ENCODE peak calls at places on chromosome 17, in eight cellular contexts. Y is MCF 10A, I is GM23338, C is PC-9, Z is AG10803, B is Calu3, U is AG04449, D is WTC11. F is an unnamed sample.

GRCh38 chr17:70070297-70071027 is 4.6 kb upstream of the KCNJ16 start:
- DNase-seq in Y (no peak), I (no peak), C (no peak), Z (peak), B (no peak), U (no peak), D (no peak), F (no peak)

GRCh38 chr17:835263-835662 is 53.1 kb downstream of the MRM3 start:
- DNase-seq in Y (no peak), I (peak), C (no peak), Z (peak), B (peak), U (peak), D (no peak), F (no peak)

GRCh38 chr17:78040561-78041400 is 82.3 kb downstream of the TNRC6C start:
- DNase-seq in Y (peak), I (peak), C (no peak), Z (peak), B (peak), U (no peak), D (no peak), F (no peak)

GRCh38 chr17:81821603-81822311 is 11.3 kb downstream of the MCRIP1 start:
- DNase-seq in Y (peak), I (peak), C (no peak), Z (peak), B (peak), U (no peak), D (peak), F (no peak)

GRCh38 chr17:7383742-7384488 is 3.0 kb downstream of the TNK1 start:
- DNase-seq in Y (no peak), I (peak), C (no peak), Z (no peak), B (no peak), U (no peak), D (peak), F (peak)

GRCh38 chr17:32490101-32490482 is 3.3 kb downstream of the CDK5R1 start:
- DNase-seq in Y (no peak), I (peak), C (no peak), Z (no peak), B (no peak), U (no peak), D (no peak), F (no peak)

GRCh38 chr17:37506678-37507077 is 17.0 kb downstream of the DUSP14 start:
- DNase-seq in Y (peak), I (peak), C (no peak), Z (no peak), B (peak), U (no peak), D (peak), F (no peak)

GRCh38 chr17:27975146-27976011 is 67.1 kb upstream of the NLK start:
- DNase-seq in Y (peak), I (no peak), C (no peak), Z (no peak), B (no peak), U (no peak), D (no peak), F (no peak)

GRCh38 chr17:79981661-79982101 is 54.0 kb downstream of the TBC1D16 start:
- DNase-seq in Y (no peak), I (no peak), C (no peak), Z (no peak), B (no peak), U (no peak), D (peak), F (no peak)

GRCh38 chr17:51257150-51258081 is 2.4 kb downstream of the MBTD1 start:
- DNase-seq in Y (no peak), I (no peak), C (no peak), Z (peak), B (no peak), U (no peak), D (no peak), F (no peak)

GRCh38 chr17:7929158-7930029 is at the start of gene KCNAB3:
- DNase-seq in Y (no peak), I (peak), C (no peak), Z (peak), B (no peak), U (no peak), D (peak), F (peak)

GRCh38 chr17:3963214-3964201 is 729 bp downstream of the ATP2A3 start:
- DNase-seq in Y (no peak), I (peak), C (no peak), Z (no peak), B (no peak), U (no peak), D (peak), F (peak)

GRCh38 chr17:77959926-77960521 is 1.5 kb downstream of the TNRC6C start:
- DNase-seq in Y (no peak), I (peak), C (no peak), Z (no peak), B (no peak), U (no peak), D (no peak), F (no peak)

GRCh38 chr17:35423761-35424160 is 8.5 kb downstream of the SLFN12 start:
- DNase-seq in Y (peak), I (no peak), C (no peak), Z (no peak), B (no peak), U (no peak), D (no peak), F (no peak)

GRCh38 chr17:193841-194806 is 12.7 kb upstream of the DOC2B start:
- DNase-seq in Y (no peak), I (no peak), C (no peak), Z (no peak), B (no peak), U (no peak), D (no peak), F (no peak)

GRCh38 chr17:68431661-68432071 is 25.6 kb downstream of the WIPI1 start:
- DNase-seq in Y (peak), I (peak), C (no peak), Z (no peak), B (no peak), U (no peak), D (peak), F (no peak)

GRCh38 chr17:61534414-61534813 is 56.6 kb downstream of the NACA2 start:
- DNase-seq in Y (no peak), I (no peak), C (no peak), Z (no peak), B (no peak), U (no peak), D (no peak), F (no peak)

GRCh38 chr17:41542357-41542756 is 14.2 kb upstream of the KRT19 start:
- DNase-seq in Y (no peak), I (no peak), C (no peak), Z (no peak), B (no peak), U (no peak), D (no peak), F (no peak)

GRCh38 chr17:82648761-82649474 is 674 bp upstream of the WDR45B start:
- DNase-seq in Y (no peak), I (peak), C (no peak), Z (no peak), B (no peak), U (no peak), D (peak), F (peak)

GRCh38 chr17:42817866-42818265 is 6.2 kb downstream of the BECN1 start:
- DNase-seq in Y (no peak), I (no peak), C (no peak), Z (peak), B (no peak), U (no peak), D (no peak), F (no peak)

DNA sequence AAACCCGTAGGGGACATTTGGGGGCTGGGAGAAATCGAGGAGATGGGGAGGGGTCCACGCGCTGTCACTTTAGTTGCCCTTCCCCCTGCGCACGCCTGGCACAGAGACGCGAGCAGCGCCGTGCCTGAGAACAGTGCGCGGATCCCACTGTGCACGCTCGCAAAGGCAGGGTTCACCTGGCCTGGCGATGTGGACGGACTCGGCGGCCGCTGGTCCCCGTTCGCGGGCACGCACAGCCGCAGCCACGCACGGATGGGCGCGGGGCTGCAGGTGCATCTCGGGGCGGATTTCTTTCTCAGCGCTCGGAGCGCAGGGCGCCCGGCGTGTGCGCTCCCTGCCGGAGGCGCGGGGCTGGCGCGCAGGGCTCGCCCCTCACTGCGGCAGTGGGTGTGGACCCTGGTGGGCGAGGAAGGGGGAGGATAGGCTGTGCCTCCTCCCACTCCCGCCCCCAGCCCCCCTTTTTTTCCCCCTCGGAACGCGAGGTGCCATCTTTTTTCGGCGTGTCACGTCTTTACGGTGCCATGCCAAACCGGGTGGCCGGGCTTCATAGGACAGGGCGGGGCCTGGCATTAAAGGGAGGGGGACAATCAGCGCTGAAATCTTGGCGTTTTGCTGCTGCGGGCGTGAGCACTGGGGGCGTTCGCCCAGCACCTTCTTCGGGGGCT is 1.1 kb downstream of the MAPT start:
- DNase-seq in Y (no peak), I (peak), C (no peak), Z (no peak), B (peak), U (no peak), D (peak), F (peak)
- TF ChIP-seq CTCF in Y (no peak), I (peak), C (no peak), Z (no peak), B (peak), U (no peak), D (no peak), F (no peak)

GRCh38 chr17:75273968-75274708 is 3.1 kb upstream of the MIF4GD start:
- DNase-seq in Y (peak), I (no peak), C (no peak), Z (peak), B (no peak), U (no peak), D (no peak), F (no peak)
- TF ChIP-seq CTCF in Y (no peak), I (no peak), C (no peak), Z (no peak), B (no peak), U (no peak), D (no peak), F (no peak)

GRCh38 chr17:73058022-73058421 is 34.5 kb downstream of the SLC39A11 start:
- DNase-seq in Y (peak), I (no peak), C (no peak), Z (no peak), B (no peak), U (no peak), D (no peak), F (no peak)
- TF ChIP-seq CTCF in Y (no peak), I (no peak), C (no peak), Z (no peak), B (no peak), U (no peak), D (no peak), F (no peak)

GRCh38 chr17:65035704-65036103 is 20.8 kb downstream of the GNA13 start:
- DNase-seq in Y (no peak), I (no peak), C (no peak), Z (no peak), B (no peak), U (no peak), D (no peak), F (no peak)
- TF ChIP-seq CTCF in Y (no peak), I (no peak), C (no peak), Z (no peak), B (no peak), U (no peak), D (no peak), F (no peak)